ENCODE peak calls at places on chromosomes 16 and 17, in ten cellular contexts. D is nephron progenitor cell, H is tibial nerve, B is heart left ventricle, P is GM23338, Y is heart right ventricle, Z is mucosa of descending colon, N is cardiac fibroblast, W is right atrium auricular region, C is endothelial cell. V is an unnamed sample.

GRCh38 chr17:73534575-73534940 is 109.7 kb downstream of the SDK2 start:
- DNase-seq in W (no peak), D (peak; percentile 53), Y (no peak), Z (no peak), N (no peak), B (no peak), C (no peak), P (no peak), H (no peak), V (no peak)

GRCh38 chr16:1174477-1175357 is 21.8 kb downstream of the CACNA1H start:
- DNase-seq in Z (no peak), C (no peak), N (no peak), D (no peak), W (no peak), H (no peak), P (no peak), Y (no peak), B (no peak), V (no peak)

GRCh38 chr16:85564277-85565051 is 48.7 kb upstream of the GSE1 start:
- DNase-seq in P (no peak), B (no peak), W (no peak), Z (no peak), C (no peak), N (no peak), D (no peak), H (no peak), Y (no peak), V (no peak)

GRCh38 chr16:75754126-75754525 is 27.8 kb upstream of the CPHXL start:
- DNase-seq in Z (no peak), Y (no peak), P (no peak), B (no peak), D (no peak), C (no peak), W (no peak), H (no peak), N (peak; percentile 2), V (no peak)

GRCh38 chr17:880074-880870 is 98.1 kb downstream of the MRM3 start:
- DNase-seq in P (no peak), C (no peak), N (peak; percentile 19), Z (no peak), H (no peak), D (no peak), Y (no peak), B (peak; percentile 51), W (no peak), V (no peak)

GRCh38 chr17:30576326-30576861 is 99.2 kb downstream of the GOSR1 start:
- DNase-seq in D (no peak), N (no peak), W (no peak), Y (no peak), Z (no peak), C (no peak), H (no peak), B (no peak), P (no peak), V (no peak)

GRCh38 chr16:50884066-50884860 is 142.4 kb downstream of the CYLD start:
- DNase-seq in P (peak; percentile 77), W (peak; percentile 5), H (no peak), Z (no peak), D (peak; percentile 33), C (peak; percentile 63), B (no peak), N (no peak), Y (no peak), V (peak; percentile 33)

GRCh38 chr17:4740584-4740983 is 856 bp upstream of the CXCL16 start:
- DNase-seq in B (no peak), Z (no peak), Y (no peak), H (no peak), C (no peak), N (no peak), W (no peak), D (no peak), P (no peak), V (no peak)

GRCh38 chr17:1055751-1056645 is 59.1 kb downstream of the TIMM22 start:
- DNase-seq in W (peak; percentile 80), Y (peak; percentile 64), P (peak; percentile 82), N (peak; percentile 71), D (peak; percentile 78), H (peak; percentile 54), B (peak; percentile 77), Z (peak; percentile 44), C (peak; percentile 71), V (peak; percentile 76)

GRCh38 chr17:50865060-50865867 is 890 bp downstream of the TOB1 start:
- DNase-seq in P (peak; percentile 68), N (peak; percentile 51), Y (peak; percentile 72), H (no peak), B (peak; percentile 70), C (peak; percentile 36), D (peak; percentile 64), W (no peak), Z (peak; percentile 76), V (peak; percentile 26)

GRCh38 chr17:81018044-81018802 is 16.7 kb upstream of the BAIAP2 start:
- DNase-seq in C (no peak), Y (no peak), P (no peak), D (no peak), W (no peak), Z (peak; percentile 57), N (peak; percentile 36), H (no peak), B (peak; percentile 40), V (no peak)

GRCh38 chr17:48500435-48501426 is 30.1 kb downstream of the HOXB1 start:
- DNase-seq in W (no peak), D (no peak), H (no peak), Z (no peak), C (no peak), P (peak; percentile 68), Y (no peak), B (no peak), N (peak; percentile 50), V (no peak)
- TF ChIP-seq CTCF in W (no peak), D (peak; percentile 16), H (no peak), Z (no peak), C (no peak), P (peak; percentile 47), Y (no peak), B (no peak), N (no peak), V (no peak)

DNA sequence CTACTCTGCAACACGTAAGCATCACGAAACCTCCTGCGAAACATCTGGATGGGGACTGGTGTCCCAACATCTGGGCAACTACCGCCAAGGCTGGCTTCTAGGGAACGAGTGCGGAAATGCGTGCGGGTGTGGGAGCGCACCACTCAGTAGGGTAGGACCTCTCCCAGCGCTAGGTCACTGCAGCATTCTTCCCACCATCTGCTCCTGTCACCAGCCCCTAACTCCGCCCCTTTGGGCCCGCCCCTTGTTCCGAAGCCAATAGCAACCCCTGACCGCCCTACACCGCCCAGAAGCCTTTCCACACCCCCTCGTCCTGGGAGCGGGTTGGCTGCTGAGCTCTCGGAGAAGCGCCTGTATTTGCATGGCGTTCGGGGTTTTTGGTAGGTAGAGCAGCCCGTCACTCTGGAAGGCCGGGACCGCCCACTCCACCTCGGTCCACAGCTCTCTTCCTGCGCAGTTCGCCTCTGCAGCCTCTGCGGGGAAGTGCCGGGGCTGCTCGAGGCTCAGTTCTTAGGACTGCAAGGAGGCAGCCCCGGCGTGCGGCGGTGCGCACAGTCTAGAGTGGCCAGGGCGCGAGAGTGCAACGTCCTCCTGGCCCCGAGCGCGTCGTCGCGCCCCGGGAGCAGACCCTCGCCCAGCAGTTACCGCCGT is at the start of gene HS3ST3B1:
- DNase-seq in C (peak; percentile 97), P (peak; percentile 100), D (peak; percentile 100), B (peak; percentile 99), W (peak; percentile 96), N (peak; percentile 99), Z (peak; percentile 99), H (peak; percentile 82), Y (peak; percentile 98), V (peak; percentile 98)
- TF ChIP-seq CTCF in C (no peak), P (no peak), D (no peak), B (no peak), W (peak; percentile 17), N (peak; percentile 15), Z (no peak), H (no peak), Y (peak; percentile 25), V (peak; percentile 49)

DNA sequence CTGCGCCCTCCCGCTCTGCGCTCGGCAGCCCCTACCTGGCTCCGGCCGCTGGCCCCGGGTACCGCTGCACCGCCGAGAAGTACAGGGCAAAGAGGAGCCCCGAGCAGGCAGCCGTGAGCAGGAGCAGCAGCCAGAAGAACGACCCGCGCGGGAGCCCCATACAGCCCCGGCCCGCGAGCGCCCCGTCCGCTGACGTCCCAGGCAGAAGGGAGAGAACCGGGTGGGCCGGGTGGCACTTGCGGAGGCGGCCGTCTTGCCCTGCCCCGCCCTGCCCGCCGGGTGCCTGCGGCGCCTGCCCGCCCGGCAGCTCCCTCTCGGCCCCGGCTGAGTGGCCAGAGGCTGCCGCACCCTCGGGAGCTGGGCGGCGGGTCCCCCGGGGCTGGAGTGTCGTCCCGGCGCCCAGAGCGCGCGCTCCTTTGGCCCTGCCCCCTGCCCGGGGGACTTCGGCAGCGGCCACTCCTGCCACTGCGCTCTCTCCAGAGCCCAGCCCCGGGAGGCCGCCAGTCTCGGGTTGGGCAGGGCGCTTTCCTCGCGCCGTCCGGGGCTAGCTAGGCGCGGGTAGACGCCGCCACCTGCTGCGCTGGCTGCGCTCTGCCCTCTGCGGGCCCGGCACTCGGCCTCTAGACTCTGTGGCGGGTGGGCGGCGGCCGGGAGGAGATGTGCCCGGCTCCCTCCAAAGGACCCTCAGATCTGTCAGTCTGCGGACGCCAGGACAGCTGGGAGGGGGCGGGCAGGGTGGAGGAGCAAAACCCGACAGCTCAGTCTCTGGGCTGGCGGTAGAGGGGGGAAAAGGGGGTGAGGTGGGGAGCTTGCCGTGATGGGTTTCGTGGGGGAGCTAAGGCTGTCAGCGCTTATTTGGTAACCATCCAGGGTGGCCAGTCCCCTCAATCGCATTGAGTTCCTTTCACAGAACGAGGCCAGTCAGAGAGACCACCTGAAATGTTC is at the start of gene ST6GALNAC2:
- DNase-seq in P (peak; percentile 56), Y (peak; percentile 69), B (peak; percentile 79), W (no peak), N (no peak), Z (peak; percentile 77), H (peak; percentile 32), D (peak; percentile 64), C (peak; percentile 49), V (peak; percentile 35)
- TF ChIP-seq CTCF in P (no peak), Y (peak; percentile 48), B (no peak), W (peak; percentile 75), N (peak; percentile 5), Z (no peak), H (peak; percentile 57), D (no peak), C (no peak), V (peak; percentile 44)

DNA sequence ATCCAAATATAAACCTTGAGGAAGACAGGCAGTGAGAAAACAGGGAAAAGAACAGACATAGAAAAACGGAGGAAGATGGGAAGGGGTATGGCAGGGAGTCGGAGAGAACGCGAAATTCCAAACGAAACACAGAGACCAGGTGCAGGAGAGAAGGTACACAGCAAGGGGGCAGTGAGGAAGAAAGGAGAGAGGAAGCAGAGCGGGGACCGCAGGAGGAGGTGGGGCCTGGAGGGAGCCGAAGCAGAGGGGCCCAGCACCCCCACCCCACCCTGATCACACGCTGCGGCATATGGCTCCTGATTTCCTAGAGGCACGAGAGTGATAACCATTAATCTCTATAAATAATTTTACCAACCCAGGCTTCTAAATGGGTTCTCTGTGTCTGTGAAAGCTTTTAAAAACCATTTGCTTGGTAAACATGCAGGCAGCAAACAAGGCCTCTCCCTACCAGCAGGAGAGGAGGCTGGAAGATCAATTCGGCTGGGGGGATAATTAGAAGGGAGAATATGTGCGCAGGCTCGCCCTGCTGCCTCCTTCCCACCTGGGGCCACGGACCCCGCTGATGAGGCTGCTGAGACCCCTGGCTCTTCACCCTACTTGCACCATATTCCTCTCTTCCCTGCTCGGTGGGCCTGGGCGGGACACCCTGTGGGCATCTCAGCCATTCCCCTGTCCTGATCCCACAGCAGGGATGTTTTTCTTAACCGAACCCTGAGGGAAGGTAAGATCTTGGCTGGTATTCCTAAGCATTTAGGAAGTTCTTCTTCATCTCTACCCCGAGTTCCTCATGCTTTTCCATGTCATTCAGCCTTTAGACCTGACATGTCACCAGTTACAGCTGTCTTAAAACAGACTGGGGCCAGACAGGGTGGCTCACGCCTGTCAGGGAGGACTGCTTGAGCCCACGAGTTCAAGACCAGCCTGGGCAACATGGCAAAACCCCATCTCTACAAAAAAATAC is 86.7 kb downstream of the TMEM132E start:
- DNase-seq in W (no peak), Z (no peak), Y (no peak), P (peak; percentile 83), C (no peak), D (peak; percentile 22), N (no peak), H (no peak), B (no peak), V (no peak)
- TF ChIP-seq CTCF in W (no peak), Z (no peak), Y (no peak), P (peak; percentile 36), C (no peak), D (no peak), N (no peak), H (no peak), B (no peak), V (no peak)